ENCODE peak calls at places on chromosomes 3 and 15, in nine cellular contexts. Z is GM12864, Y is Peyer's patch, N is endothelial cell of umbilical vein, X is cardiac fibroblast, M is astrocyte, T is AG10803, V is AG04450, B is upper lobe of right lung. O is an unnamed sample.

GRCh38 chr3:37668831-37669610 is 192.7 kb upstream of the CTDSPL start:
- DNase-seq in X (no peak), Y (peak), V (no peak), Z (no peak), B (no peak), T (no peak), M (no peak), N (no peak), O (no peak)

GRCh38 chr15:39828374-39828931 is 45.8 kb upstream of the FSIP1 start:
- DNase-seq in Z (no peak), B (no peak), M (peak), X (peak), N (peak), V (no peak), Y (no peak), T (peak), O (peak)

GRCh38 chr3:126107203-126107939 is 23.4 kb upstream of the SLC41A3 start:
- DNase-seq in Z (no peak), B (no peak), Y (peak), N (no peak), V (no peak), T (no peak), M (no peak), X (no peak), O (no peak)

GRCh38 chr3:14598143-14598569 is 53.4 kb upstream of the CCDC174 start:
- DNase-seq in Z (no peak), Y (no peak), V (peak), X (peak), M (peak), B (no peak), N (peak), T (peak), O (no peak)

GRCh38 chr3:89762360-89762759 is 654.9 kb downstream of the EPHA3 start:
- DNase-seq in T (no peak), Y (no peak), M (no peak), Z (no peak), X (no peak), N (no peak), V (no peak), B (no peak), O (no peak)

GRCh38 chr15:73387507-73388255 is 18.9 kb upstream of the HCN4 start:
- DNase-seq in B (no peak), N (no peak), Y (no peak), M (peak), V (no peak), Z (no peak), X (peak), T (peak), O (peak)

GRCh38 chr3:17771177-17772048 is 29.0 kb upstream of the TBC1D5 start:
- DNase-seq in Z (no peak), Y (no peak), T (no peak), V (no peak), X (peak), M (no peak), N (no peak), B (no peak), O (no peak)

GRCh38 chr15:96992817-96993216 is 662.3 kb downstream of the NR2F2 start:
- DNase-seq in M (no peak), Y (no peak), X (no peak), V (no peak), Z (no peak), B (no peak), N (peak), T (no peak), O (no peak)

GRCh38 chr3:60070366-60070765 is 1020.5 kb upstream of the CFAP20DC start:
- DNase-seq in Z (no peak), B (no peak), T (no peak), M (no peak), X (no peak), N (no peak), V (no peak), Y (no peak), O (no peak)

GRCh38 chr15:39153718-39154117 is 427.2 kb upstream of the THBS1 start:
- DNase-seq in X (peak), N (no peak), B (no peak), Y (no peak), V (no peak), T (peak), M (no peak), Z (no peak), O (no peak)

GRCh38 chr3:190617185-190617584 is 103.3 kb downstream of the IL1RAP start:
- DNase-seq in Y (no peak), V (no peak), X (no peak), T (no peak), N (no peak), M (no peak), Z (peak), B (no peak), O (no peak)

GRCh38 chr3:32870373-32871091 is 52.7 kb downstream of the TRIM71 start:
- DNase-seq in V (no peak), T (no peak), N (no peak), Z (no peak), M (no peak), B (no peak), X (no peak), Y (no peak), O (no peak)
- H3K4me3 ChIP-seq in V (no peak), T (no peak), N (no peak), Z (no peak), M (no peak), B (no peak), X (no peak), Y (no peak), O (no peak)

GRCh38 chr3:97763586-97764148 is 891 bp upstream of the ARL6 start:
- DNase-seq in T (no peak), Y (no peak), M (no peak), Z (no peak), X (no peak), V (no peak), N (no peak), B (no peak), O (no peak)

GRCh38 chr3:97764186-97765055 is at the start of gene ARL6:
- DNase-seq in N (peak), V (peak), Y (peak), T (peak), M (peak), Z (peak), B (peak), X (peak), O (peak)
- TF ChIP-seq CTCF in N (no peak), V (peak), Y (no peak), T (peak), M (no peak), Z (peak), B (no peak), X (no peak), O (peak)

GRCh38 chr3:69352305-69353087 is 33.4 kb downstream of the FRMD4B start:
- DNase-seq in B (no peak), Y (no peak), X (no peak), V (no peak), T (no peak), Z (no peak), N (peak), M (no peak), O (no peak)
- H3K4me3 ChIP-seq in B (peak), Y (no peak), X (no peak), V (no peak), T (no peak), Z (no peak), N (peak), M (no peak), O (no peak)

DNA sequence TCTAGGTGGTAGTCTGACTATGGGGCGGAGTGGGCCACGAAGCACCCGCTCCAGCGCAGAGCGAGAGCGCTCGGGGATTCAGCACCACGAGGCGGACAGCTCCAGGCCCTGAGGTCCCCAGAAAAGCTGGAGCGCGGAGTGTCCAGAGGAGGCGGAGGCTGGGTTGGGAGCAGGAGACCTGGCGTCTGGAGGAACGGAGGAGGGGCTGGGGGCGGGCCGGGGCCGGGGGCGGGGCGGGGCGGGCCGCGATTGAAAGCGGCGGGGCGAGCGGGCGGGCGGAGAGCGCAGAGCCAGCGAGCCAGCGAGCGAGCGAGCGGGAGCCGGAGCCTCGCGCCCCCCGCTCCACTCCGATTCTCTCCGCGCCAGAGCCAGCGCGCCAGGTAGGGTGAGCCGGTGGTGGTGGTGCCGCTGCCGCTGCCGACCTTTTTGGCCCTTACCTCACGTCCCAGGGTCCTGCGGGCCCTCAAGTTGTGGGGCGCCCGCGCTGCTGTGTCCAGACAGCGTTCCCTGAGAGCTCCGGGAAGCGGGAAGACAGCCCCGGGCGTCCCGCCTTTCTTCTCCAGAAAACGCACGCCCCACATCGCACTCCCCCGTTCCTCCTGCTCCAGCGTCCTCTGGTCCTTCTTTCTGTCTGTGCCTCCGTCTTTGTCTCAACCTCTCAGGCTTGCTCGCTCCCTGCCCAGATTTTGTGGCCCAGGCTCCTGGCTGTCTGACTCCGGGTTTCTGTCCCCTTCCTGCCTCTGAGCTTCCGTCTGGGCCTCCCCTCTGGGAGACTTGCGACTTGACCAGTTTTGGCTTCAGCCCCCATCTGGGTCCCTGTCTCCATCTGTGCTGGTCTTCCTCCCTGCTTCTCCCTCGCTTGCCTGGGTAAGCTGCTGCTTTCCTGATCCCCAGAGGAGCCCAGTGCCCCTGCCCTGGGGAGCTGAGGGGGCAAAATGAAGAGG is at the start of gene GRM2:
- DNase-seq in B (peak), M (peak), N (peak), X (peak), V (peak), Y (peak), Z (no peak), T (peak), O (peak)
- TF ChIP-seq CTCF in B (no peak), M (no peak), N (no peak), X (peak), V (peak), Y (no peak), Z (no peak), T (no peak), O (no peak)

GRCh38 chr3:177197041-177197933 is at the start of gene TBL1XR1:
- DNase-seq in X (peak), M (peak), V (peak), N (peak), B (peak), T (peak), Y (peak), Z (peak), O (peak)

GRCh38 chr3:177195941-177196472 is 1.3 kb downstream of the TBL1XR1 start:
- DNase-seq in B (no peak), Y (no peak), X (no peak), V (no peak), N (peak), M (no peak), Z (no peak), T (peak), O (no peak)

GRCh38 chr3:177196473-177197040 is 725 bp downstream of the TBL1XR1 start:
- DNase-seq in Y (peak), B (peak), N (peak), Z (no peak), X (peak), M (no peak), V (no peak), T (peak), O (no peak)

GRCh38 chr3:177199206-177199765 is 2.0 kb upstream of the TBL1XR1 start:
- DNase-seq in Z (no peak), N (no peak), V (no peak), B (no peak), X (no peak), T (no peak), M (no peak), Y (no peak), O (no peak)

GRCh38 chr3:177197934-177198484 is 727 bp upstream of the TBL1XR1 start:
- DNase-seq in N (peak), Y (no peak), M (no peak), B (no peak), V (no peak), T (no peak), X (no peak), Z (no peak), O (no peak)
- H3K4me3 ChIP-seq in N (peak), Y (peak), M (peak), B (peak), V (peak), T (peak), X (peak), Z (peak), O (peak)

DNA sequence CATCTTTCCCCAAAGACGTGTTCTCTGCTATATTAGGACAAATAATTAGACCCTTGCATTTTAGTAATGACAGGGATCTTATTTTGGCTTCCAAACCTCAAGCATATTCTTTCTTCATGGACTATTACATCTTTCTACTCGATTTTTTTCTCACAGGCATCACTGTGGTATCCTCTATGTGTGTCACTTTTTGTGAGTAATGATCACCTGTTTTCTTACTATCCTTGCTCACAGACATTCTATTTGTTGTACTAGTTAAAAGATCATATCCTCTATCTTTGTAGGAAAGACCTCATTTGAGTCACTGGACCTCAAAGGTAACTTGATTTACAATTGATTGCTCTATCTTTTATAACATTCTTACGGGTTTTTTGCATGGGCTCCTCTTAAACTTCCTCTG is 6.8 kb downstream of the C3orf80 start:
- DNase-seq in N (no peak), T (no peak), X (no peak), Z (no peak), B (no peak), V (no peak), Y (no peak), M (no peak), O (no peak)
- TF ChIP-seq CTCF in N (no peak), T (no peak), X (no peak), Z (no peak), B (no peak), V (no peak), Y (no peak), M (no peak), O (no peak)

GRCh38 chr3:102193255-102193654 is 241.6 kb upstream of the ZPLD1 start:
- DNase-seq in X (no peak), Z (no peak), Y (no peak), B (no peak), T (no peak), M (no peak), N (no peak), V (no peak), O (no peak)

GRCh38 chr3:102192575-102192974 is 242.2 kb upstream of the ZPLD1 start:
- DNase-seq in X (no peak), N (no peak), T (no peak), B (no peak), M (no peak), Y (no peak), Z (no peak), V (no peak), O (no peak)

GRCh38 chr3:102194001-102194400 is 240.8 kb upstream of the ZPLD1 start:
- DNase-seq in X (no peak), B (no peak), N (no peak), V (no peak), Z (no peak), Y (no peak), M (no peak), T (no peak), O (no peak)

GRCh38 chr3:102189564-102190339 is 245.1 kb upstream of the ZPLD1 start:
- DNase-seq in B (no peak), T (peak), Z (no peak), X (no peak), M (peak), V (no peak), N (no peak), Y (no peak), O (no peak)

DNA sequence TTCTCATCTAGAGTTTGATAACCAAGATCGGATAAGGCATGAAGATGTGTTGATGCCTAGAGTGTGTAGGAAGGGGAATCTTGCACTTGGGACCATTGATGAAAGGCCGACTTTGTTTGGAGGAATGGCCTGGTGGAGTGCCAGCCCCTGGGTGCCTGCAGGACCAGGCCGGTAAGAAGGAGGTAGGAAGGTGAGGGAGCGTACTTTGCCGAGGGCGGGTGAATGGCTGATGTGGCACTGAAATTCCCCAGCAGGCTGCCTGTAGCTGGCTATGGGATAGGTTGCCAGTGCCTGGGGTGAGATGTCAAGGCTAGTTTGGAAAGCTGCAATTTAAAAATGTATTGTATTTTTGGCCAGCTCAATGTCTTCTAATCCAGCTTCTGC is 244.5 kb upstream of the ZPLD1 start:
- DNase-seq in N (no peak), Y (no peak), M (no peak), B (peak), V (no peak), X (no peak), T (no peak), Z (no peak), O (no peak)
- H3K4me3 ChIP-seq in N (no peak), Y (no peak), M (no peak), B (no peak), V (no peak), X (no peak), T (no peak), Z (no peak), O (no peak)

GRCh38 chr15:48572823-48573222 is 72.7 kb downstream of the FBN1 start:
- DNase-seq in T (no peak), X (no peak), Z (no peak), M (no peak), B (no peak), Y (no peak), N (no peak), V (no peak), O (no peak)
- TF ChIP-seq CTCF in T (no peak), X (no peak), Z (no peak), M (no peak), B (no peak), Y (no peak), N (no peak), V (no peak), O (no peak)

DNA sequence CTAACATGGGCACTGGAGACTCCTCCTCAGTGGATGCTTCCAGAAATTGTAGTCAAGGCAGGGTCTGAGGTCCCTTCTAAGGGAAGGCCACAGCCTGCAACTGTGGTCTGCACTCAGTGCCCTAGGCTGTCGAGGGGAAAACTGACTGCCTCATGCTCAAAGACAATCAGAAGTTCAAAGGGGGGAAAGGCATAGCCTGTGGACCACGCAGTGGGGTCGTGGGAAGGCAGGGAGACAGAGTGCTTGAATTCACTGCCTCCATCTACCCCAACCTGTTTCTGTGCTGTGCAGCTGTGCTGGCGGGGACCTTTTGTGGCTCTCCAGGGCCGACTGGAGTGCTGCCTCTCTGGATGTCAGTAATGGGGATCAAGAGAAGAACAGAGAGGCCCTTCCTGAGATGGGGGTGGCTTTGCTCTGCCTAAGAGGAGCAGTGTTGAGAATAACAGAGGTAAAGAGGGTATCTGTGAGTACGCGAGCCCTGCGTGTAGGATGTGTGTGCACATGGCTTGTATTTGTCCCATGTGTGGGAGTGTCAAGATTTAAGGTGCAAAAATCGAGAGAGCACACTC is 41.8 kb downstream of the KY start:
- DNase-seq in Y (no peak), N (no peak), Z (no peak), M (no peak), V (no peak), X (no peak), T (no peak), B (no peak), O (no peak)
- H3K4me3 ChIP-seq in Y (no peak), N (no peak), Z (no peak), M (no peak), V (no peak), X (no peak), T (no peak), B (no peak), O (no peak)